ENCODE peak calls at places on chromosomes 2 and 18, in nine cellular contexts. One of them, this sample, is unnamed.

GRCh38 chr2:171878481-171878993 is 15.5 kb downstream of the SLC25A12 start:
- DNase-seq in endodermal cell: no peak
- DNase-seq in GM13976: no peak
- DNase-seq in upper lobe of left lung: no peak
- DNase-seq in NB4: no peak
- DNase-seq in Calu3: no peak
- DNase-seq in lower lobe of right lung: no peak
- DNase-seq in GM20000: no peak
- DNase-seq in AG09309: peak
- DNase-seq in this sample: no peak

GRCh38 chr18:6835345-6835744 is 105.8 kb downstream of the ARHGAP28 start:
- DNase-seq in endodermal cell: no peak
- DNase-seq in GM13976: no peak
- DNase-seq in upper lobe of left lung: no peak
- DNase-seq in NB4: no peak
- DNase-seq in Calu3: no peak
- DNase-seq in lower lobe of right lung: no peak
- DNase-seq in GM20000: no peak
- DNase-seq in AG09309: no peak
- DNase-seq in this sample: no peak

GRCh38 chr18:9814431-9814830 is 71.3 kb upstream of the TXNDC2 start:
- DNase-seq in endodermal cell: no peak
- DNase-seq in GM13976: no peak
- DNase-seq in upper lobe of left lung: no peak
- DNase-seq in NB4: no peak
- DNase-seq in Calu3: no peak
- DNase-seq in lower lobe of right lung: no peak
- DNase-seq in GM20000: no peak
- DNase-seq in AG09309: peak
- DNase-seq in this sample: no peak

GRCh38 chr2:43228341-43228751 is 1.9 kb upstream of the ZFP36L2 start:
- DNase-seq in endodermal cell: no peak
- DNase-seq in GM13976: no peak
- DNase-seq in upper lobe of left lung: no peak
- DNase-seq in NB4: peak
- DNase-seq in Calu3: no peak
- DNase-seq in lower lobe of right lung: peak
- DNase-seq in GM20000: no peak
- DNase-seq in AG09309: no peak
- DNase-seq in this sample: no peak

GRCh38 chr2:207683438-207683837 is 28.0 kb upstream of the CCNYL1 start:
- DNase-seq in endodermal cell: no peak
- DNase-seq in GM13976: no peak
- DNase-seq in upper lobe of left lung: no peak
- DNase-seq in NB4: no peak
- DNase-seq in Calu3: no peak
- DNase-seq in lower lobe of right lung: no peak
- DNase-seq in GM20000: no peak
- DNase-seq in AG09309: peak
- DNase-seq in this sample: no peak

GRCh38 chr2:86068098-86069047 is 37.3 kb downstream of the POLR1A start:
- DNase-seq in endodermal cell: no peak
- DNase-seq in GM13976: peak
- DNase-seq in upper lobe of left lung: no peak
- DNase-seq in NB4: no peak
- DNase-seq in Calu3: no peak
- DNase-seq in lower lobe of right lung: no peak
- DNase-seq in GM20000: peak
- DNase-seq in AG09309: no peak
- DNase-seq in this sample: no peak

GRCh38 chr2:118845843-118846666 is 1.4 kb downstream of the EN1 start:
- DNase-seq in endodermal cell: peak
- DNase-seq in GM13976: no peak
- DNase-seq in upper lobe of left lung: no peak
- DNase-seq in NB4: no peak
- DNase-seq in Calu3: peak
- DNase-seq in lower lobe of right lung: no peak
- DNase-seq in GM20000: peak
- DNase-seq in AG09309: no peak
- DNase-seq in this sample: no peak

GRCh38 chr2:159497256-159497655 is 119.1 kb downstream of the BAZ2B start:
- DNase-seq in endodermal cell: no peak
- DNase-seq in GM13976: no peak
- DNase-seq in upper lobe of left lung: peak
- DNase-seq in NB4: peak
- DNase-seq in Calu3: peak
- DNase-seq in lower lobe of right lung: no peak
- DNase-seq in GM20000: no peak
- DNase-seq in AG09309: peak
- DNase-seq in this sample: no peak

GRCh38 chr2:28445448-28446258 is 50.2 kb upstream of the PLB1 start:
- DNase-seq in endodermal cell: no peak
- DNase-seq in GM13976: no peak
- DNase-seq in upper lobe of left lung: peak
- DNase-seq in NB4: peak
- DNase-seq in Calu3: no peak
- DNase-seq in lower lobe of right lung: no peak
- DNase-seq in GM20000: no peak
- DNase-seq in AG09309: peak
- DNase-seq in this sample: no peak

GRCh38 chr18:74116628-74117554 is 30.7 kb downstream of the FBXO15 start:
- DNase-seq in endodermal cell: peak
- DNase-seq in GM13976: no peak
- DNase-seq in upper lobe of left lung: no peak
- DNase-seq in NB4: peak
- DNase-seq in Calu3: peak
- DNase-seq in lower lobe of right lung: no peak
- DNase-seq in GM20000: no peak
- DNase-seq in AG09309: peak
- DNase-seq in this sample: no peak

GRCh38 chr2:189527812-189528591 is 52.6 kb downstream of the SLC40A1 start:
- DNase-seq in endodermal cell: no peak
- DNase-seq in GM13976: no peak
- DNase-seq in upper lobe of left lung: no peak
- DNase-seq in NB4: no peak
- DNase-seq in Calu3: no peak
- DNase-seq in lower lobe of right lung: no peak
- DNase-seq in GM20000: no peak
- DNase-seq in AG09309: no peak
- DNase-seq in this sample: no peak

GRCh38 chr18:23943104-23943503 is 71.5 kb upstream of the TTC39C start:
- DNase-seq in endodermal cell: no peak
- DNase-seq in GM13976: peak
- DNase-seq in upper lobe of left lung: peak
- DNase-seq in NB4: no peak
- DNase-seq in Calu3: no peak
- DNase-seq in lower lobe of right lung: no peak
- DNase-seq in GM20000: peak
- DNase-seq in AG09309: no peak
- DNase-seq in this sample: no peak

GRCh38 chr2:9110346-9110884 is 96.2 kb upstream of the ASAP2 start:
- DNase-seq in endodermal cell: peak
- DNase-seq in GM13976: no peak
- DNase-seq in upper lobe of left lung: no peak
- DNase-seq in NB4: no peak
- DNase-seq in Calu3: no peak
- DNase-seq in lower lobe of right lung: no peak
- DNase-seq in GM20000: no peak
- DNase-seq in AG09309: no peak
- DNase-seq in this sample: no peak

GRCh38 chr18:58625839-58626238 is 3.1 kb downstream of the ALPK2 start:
- DNase-seq in endodermal cell: no peak
- DNase-seq in GM13976: no peak
- DNase-seq in upper lobe of left lung: no peak
- DNase-seq in NB4: no peak
- DNase-seq in Calu3: no peak
- DNase-seq in lower lobe of right lung: no peak
- DNase-seq in GM20000: no peak
- DNase-seq in AG09309: no peak
- DNase-seq in this sample: no peak

GRCh38 chr18:48639772-48640432 is 101.1 kb downstream of the CTIF start:
- DNase-seq in endodermal cell: peak
- DNase-seq in GM13976: peak
- DNase-seq in upper lobe of left lung: no peak
- DNase-seq in NB4: peak
- DNase-seq in Calu3: no peak
- DNase-seq in lower lobe of right lung: no peak
- DNase-seq in GM20000: no peak
- DNase-seq in AG09309: no peak
- DNase-seq in this sample: no peak

GRCh38 chr18:48642503-48642902 is 103.7 kb downstream of the CTIF start:
- DNase-seq in endodermal cell: no peak
- DNase-seq in GM13976: no peak
- DNase-seq in upper lobe of left lung: no peak
- DNase-seq in NB4: no peak
- DNase-seq in Calu3: no peak
- DNase-seq in lower lobe of right lung: no peak
- DNase-seq in GM20000: no peak
- DNase-seq in AG09309: no peak
- DNase-seq in this sample: no peak

GRCh38 chr18:48638896-48639771 is 100.3 kb downstream of the CTIF start:
- DNase-seq in endodermal cell: no peak
- DNase-seq in GM13976: no peak
- DNase-seq in upper lobe of left lung: no peak
- DNase-seq in NB4: no peak
- DNase-seq in Calu3: no peak
- DNase-seq in lower lobe of right lung: no peak
- DNase-seq in GM20000: no peak
- DNase-seq in AG09309: no peak
- DNase-seq in this sample: no peak

GRCh38 chr18:48641981-48642380 is 103.2 kb downstream of the CTIF start:
- DNase-seq in endodermal cell: no peak
- DNase-seq in GM13976: no peak
- DNase-seq in upper lobe of left lung: no peak
- DNase-seq in NB4: no peak
- DNase-seq in Calu3: no peak
- DNase-seq in lower lobe of right lung: no peak
- DNase-seq in GM20000: no peak
- DNase-seq in AG09309: no peak
- DNase-seq in this sample: no peak

GRCh38 chr18:48640566-48641270 is 101.9 kb downstream of the CTIF start:
- DNase-seq in endodermal cell: no peak
- DNase-seq in GM13976: no peak
- DNase-seq in upper lobe of left lung: no peak
- DNase-seq in NB4: no peak
- DNase-seq in Calu3: no peak
- DNase-seq in lower lobe of right lung: no peak
- DNase-seq in GM20000: no peak
- DNase-seq in AG09309: no peak
- DNase-seq in this sample: no peak
- TF ChIP-seq CTCF in endodermal cell: no peak
- TF ChIP-seq CTCF in GM13976: no peak
- TF ChIP-seq CTCF in upper lobe of left lung: no peak
- TF ChIP-seq CTCF in NB4: no peak
- TF ChIP-seq CTCF in Calu3: no peak
- TF ChIP-seq CTCF in lower lobe of right lung: no peak
- TF ChIP-seq CTCF in GM20000: no peak
- TF ChIP-seq CTCF in AG09309: peak
- TF ChIP-seq CTCF in this sample: no peak

GRCh38 chr2:121076501-121076820 is 208.5 kb downstream of the TFCP2L1 start:
- DNase-seq in endodermal cell: peak
- DNase-seq in GM13976: no peak
- DNase-seq in upper lobe of left lung: no peak
- DNase-seq in NB4: no peak
- DNase-seq in Calu3: no peak
- DNase-seq in lower lobe of right lung: no peak
- DNase-seq in GM20000: no peak
- DNase-seq in AG09309: no peak
- DNase-seq in this sample: no peak
- TF ChIP-seq CTCF in endodermal cell: no peak
- TF ChIP-seq CTCF in GM13976: no peak
- TF ChIP-seq CTCF in upper lobe of left lung: no peak
- TF ChIP-seq CTCF in NB4: no peak
- TF ChIP-seq CTCF in Calu3: no peak
- TF ChIP-seq CTCF in lower lobe of right lung: no peak
- TF ChIP-seq CTCF in GM20000: no peak
- TF ChIP-seq CTCF in AG09309: no peak
- TF ChIP-seq CTCF in this sample: no peak

DNA sequence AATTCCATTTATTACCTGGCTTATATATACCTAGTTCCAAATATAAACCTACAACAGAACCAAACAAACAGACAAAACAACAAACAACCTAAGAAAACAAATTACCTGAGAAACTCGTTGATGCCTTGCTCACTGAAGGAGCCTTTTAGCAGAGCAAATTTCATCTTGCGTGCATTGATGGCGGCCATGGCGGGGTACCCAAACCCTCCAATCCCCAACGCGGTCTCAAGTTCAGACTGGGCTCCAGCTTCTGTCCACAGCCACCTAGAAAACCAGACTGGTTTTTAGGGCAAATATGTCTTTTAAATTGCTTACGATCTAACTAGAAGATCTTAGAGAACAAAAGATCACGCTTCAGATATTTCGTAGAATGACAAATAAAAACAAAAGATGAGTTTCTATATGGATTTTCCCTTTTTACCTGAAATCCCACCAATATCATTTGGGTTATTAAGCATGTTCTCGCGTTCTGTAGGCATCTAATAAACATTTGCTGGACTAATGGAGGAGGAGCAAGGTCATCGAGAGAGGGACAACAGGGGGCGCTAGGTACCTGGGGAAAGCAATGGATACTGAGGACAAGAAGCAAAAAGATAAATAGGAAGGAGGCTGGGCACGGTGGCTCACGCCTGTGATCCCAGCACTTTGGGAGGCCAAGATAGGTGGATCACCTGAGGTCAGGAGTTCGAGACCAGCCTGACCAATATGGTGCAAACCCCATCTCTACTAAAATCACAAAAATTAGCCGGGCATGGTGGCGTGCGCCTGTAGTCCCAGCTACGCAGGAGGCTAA is 25.2 kb downstream of the PDIA6 start:
- DNase-seq in endodermal cell: peak
- DNase-seq in GM13976: peak
- DNase-seq in upper lobe of left lung: no peak
- DNase-seq in NB4: peak
- DNase-seq in Calu3: no peak
- DNase-seq in lower lobe of right lung: no peak
- DNase-seq in GM20000: peak
- DNase-seq in AG09309: no peak
- DNase-seq in this sample: no peak
- TF ChIP-seq CTCF in endodermal cell: peak
- TF ChIP-seq CTCF in GM13976: peak
- TF ChIP-seq CTCF in upper lobe of left lung: no peak
- TF ChIP-seq CTCF in NB4: peak
- TF ChIP-seq CTCF in Calu3: no peak
- TF ChIP-seq CTCF in lower lobe of right lung: no peak
- TF ChIP-seq CTCF in GM20000: no peak
- TF ChIP-seq CTCF in AG09309: peak
- TF ChIP-seq CTCF in this sample: no peak

DNA sequence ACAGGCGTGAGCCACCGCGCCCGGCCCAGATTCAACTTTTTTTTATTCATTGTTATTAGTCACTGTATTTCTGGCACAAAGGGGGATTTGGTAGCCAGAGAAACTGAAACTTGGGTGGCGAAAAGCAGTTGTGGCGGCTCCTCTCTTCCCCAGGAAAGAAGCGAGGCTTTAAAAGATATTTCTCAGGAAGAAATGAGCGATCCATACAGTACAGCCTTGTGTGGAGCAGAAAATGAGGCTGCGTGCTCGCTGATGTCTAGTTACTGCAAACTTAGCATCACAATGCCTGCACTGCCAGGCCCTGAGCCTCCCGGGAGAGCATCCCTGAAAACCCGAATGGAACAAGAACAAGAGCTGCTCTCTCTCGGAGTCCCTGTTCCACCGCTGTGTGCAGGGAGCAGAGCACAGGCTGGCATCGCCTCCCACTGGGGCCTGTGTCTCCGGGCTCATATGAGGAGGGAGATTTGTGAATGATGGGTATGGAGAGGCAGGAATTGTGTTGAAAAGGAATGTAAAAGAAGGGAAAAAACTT is 234.0 kb downstream of the ZNF516 start:
- DNase-seq in endodermal cell: no peak
- DNase-seq in GM13976: no peak
- DNase-seq in upper lobe of left lung: no peak
- DNase-seq in NB4: no peak
- DNase-seq in Calu3: no peak
- DNase-seq in lower lobe of right lung: no peak
- DNase-seq in GM20000: no peak
- DNase-seq in AG09309: no peak
- DNase-seq in this sample: no peak
- TF ChIP-seq CTCF in endodermal cell: no peak
- TF ChIP-seq CTCF in GM13976: no peak
- TF ChIP-seq CTCF in upper lobe of left lung: no peak
- TF ChIP-seq CTCF in NB4: no peak
- TF ChIP-seq CTCF in Calu3: no peak
- TF ChIP-seq CTCF in lower lobe of right lung: no peak
- TF ChIP-seq CTCF in GM20000: no peak
- TF ChIP-seq CTCF in AG09309: no peak
- TF ChIP-seq CTCF in this sample: no peak